ENCODE peak calls at places on chromosomes 13 and 19, in nine cellular contexts. R is ascending aorta, M is lower lobe of right lung, I is HepG2, P is colonic mucosa, B is pancreas, W is WERI-Rb-1, Y is body of pancreas, V is left ventricle myocardium inferior. C is an unnamed sample.

GRCh38 chr19:6378036-6378435 is 2.3 kb upstream of the PSPN start:
- DNase-seq in R (no peak), M (no peak), I (no peak), P (no peak), B (no peak), W (no peak), Y (no peak), V (no peak), C (no peak)

GRCh38 chr19:3722443-3723109 is 14.4 kb downstream of the TJP3 start:
- DNase-seq in R (no peak), M (peak; percentile 60), I (no peak), P (peak; percentile 84), B (peak; percentile 82), W (peak; percentile 68), Y (peak; percentile 88), V (no peak), C (no peak)

GRCh38 chr19:11767633-11768133 is 883 bp downstream of the ZNF441 start:
- DNase-seq in R (peak; percentile 66), M (peak; percentile 72), I (peak; percentile 72), P (peak; percentile 73), B (peak; percentile 65), W (peak; percentile 34), Y (peak; percentile 69), V (peak; percentile 17), C (peak; percentile 22)

GRCh38 chr19:47802521-47803043 is 1.8 kb downstream of the TPRX1 start:
- DNase-seq in R (no peak), M (no peak), I (no peak), P (no peak), B (no peak), W (no peak), Y (no peak), V (no peak), C (no peak)

GRCh38 chr19:37907735-37908066 is 693 bp downstream of the SIPA1L3 start:
- DNase-seq in R (no peak), M (no peak), I (no peak), P (no peak), B (no peak), W (no peak), Y (no peak), V (no peak), C (no peak)

GRCh38 chr19:11195169-11195568 is 2.2 kb downstream of the KANK2 start:
- DNase-seq in R (no peak), M (no peak), I (no peak), P (no peak), B (no peak), W (no peak), Y (no peak), V (peak; percentile 51), C (no peak)

GRCh38 chr13:98571955-98572662 is 4.8 kb downstream of the STK24 start:
- DNase-seq in R (no peak), M (no peak), I (peak; percentile 39), P (peak; percentile 56), B (no peak), W (no peak), Y (no peak), V (no peak), C (no peak)

GRCh38 chr13:39892731-39893293 is 237.3 kb downstream of the COG6 start:
- DNase-seq in R (no peak), M (no peak), I (no peak), P (no peak), B (no peak), W (no peak), Y (no peak), V (peak; percentile 33), C (no peak)

GRCh38 chr13:39106216-39106995 is 68.2 kb downstream of the NHLRC3 start:
- DNase-seq in R (no peak), M (no peak), I (peak; percentile 4), P (peak; percentile 39), B (no peak), W (no peak), Y (no peak), V (no peak), C (no peak)

GRCh38 chr13:107721436-107721835 is 493.9 kb downstream of the LIG4 start:
- DNase-seq in R (no peak), M (no peak), I (no peak), P (no peak), B (no peak), W (peak; percentile 50), Y (no peak), V (no peak), C (no peak)

GRCh38 chr19:35124098-35125060 is 8.8 kb downstream of the FXYD3 start:
- DNase-seq in R (peak; percentile 96), M (peak; percentile 92), I (no peak), P (peak; percentile 97), B (peak; percentile 94), W (no peak), Y (peak; percentile 98), V (peak; percentile 93), C (peak; percentile 39)
- H3K4me3 ChIP-seq in R (peak overlapping the region; percentile 56), M (peak overlapping the region; percentile 57), I (no peak overlapping the region), P (peak overlapping the region; percentile 14), B (peak overlapping the region; percentile 39), W (no peak overlapping the region), Y (no peak overlapping the region), V (peak overlapping the region; percentile 79), C (peak overlapping the region; percentile 33)

GRCh38 chr19:1149259-1150045 is 24.6 kb downstream of the SBNO2 start:
- DNase-seq in R (no peak), M (no peak), I (no peak), P (no peak), B (no peak), W (no peak), Y (no peak), V (no peak), C (no peak)

GRCh38 chr19:1153891-1154730 is 20.0 kb downstream of the SBNO2 start:
- DNase-seq in R (no peak), M (no peak), I (no peak), P (no peak), B (no peak), W (no peak), Y (no peak), V (no peak), C (no peak)

GRCh38 chr19:1150333-1151036 is 23.6 kb downstream of the SBNO2 start:
- DNase-seq in R (no peak), M (no peak), I (no peak), P (no peak), B (no peak), W (no peak), Y (no peak), V (no peak), C (no peak)

GRCh38 chr19:1151917-1152601 is 22.0 kb downstream of the SBNO2 start:
- DNase-seq in R (peak; percentile 88), M (no peak), I (no peak), P (no peak), B (no peak), W (no peak), Y (no peak), V (peak; percentile 52), C (no peak)

DNA sequence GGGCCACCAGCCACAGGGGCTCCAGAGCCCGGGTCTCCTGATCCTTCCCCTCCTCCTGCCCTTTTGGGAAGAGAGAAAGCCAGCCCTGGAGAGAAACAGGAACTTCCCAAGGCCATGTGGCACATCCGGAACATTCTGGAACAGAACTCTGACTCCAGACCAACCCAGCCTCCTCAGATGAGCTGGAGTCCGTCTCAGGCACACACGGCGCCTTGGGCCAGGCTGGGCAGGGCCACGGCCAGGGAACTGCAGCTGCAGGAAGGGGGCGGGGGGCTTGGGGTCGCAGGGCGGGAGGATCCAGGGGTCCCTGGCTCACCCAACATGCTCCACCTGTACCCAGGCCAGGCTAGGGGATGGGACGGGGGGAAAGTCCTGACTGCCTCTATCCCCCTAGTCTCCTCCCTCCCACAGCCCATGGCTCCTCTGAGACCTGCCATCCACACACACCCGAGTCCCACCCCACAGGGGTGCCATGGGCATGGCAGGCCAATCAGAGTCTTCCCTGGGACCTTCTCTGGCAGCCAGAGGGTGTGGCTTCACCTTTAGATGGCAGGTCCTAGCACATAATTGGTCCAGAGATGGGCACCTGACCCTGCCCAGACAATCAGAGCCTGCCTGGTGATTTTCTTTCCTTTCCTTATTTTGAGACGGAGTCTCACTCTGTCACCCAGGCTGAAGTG is 22.9 kb downstream of the SBNO2 start:
- DNase-seq in R (no peak), M (no peak), I (no peak), P (no peak), B (no peak), W (no peak), Y (no peak), V (no peak), C (no peak)
- H3K27ac ChIP-seq in R (peak overlapping the region; percentile 78), M (peak overlapping the region; percentile 75), I (no peak overlapping the region), P (no peak overlapping the region), B (no peak overlapping the region), W (no peak overlapping the region), Y (peak overlapping the region; percentile 61), V (peak overlapping the region; percentile 83), C (no peak overlapping the region)

GRCh38 chr13:33277946-33278345 is 7.6 kb downstream of the STARD13 start:
- DNase-seq in R (no peak), M (no peak), I (no peak), P (no peak), B (no peak), W (no peak), Y (no peak), V (no peak), C (no peak)
- TF ChIP-seq CTCF in R (no peak), M (no peak), I (no peak), P (no peak), B (no peak), W (no peak), Y (no peak), V (no peak), C (no peak)

GRCh38 chr13:24233351-24233901 is 72.9 kb downstream of the SPATA13 start:
- DNase-seq in R (no peak), M (no peak), I (no peak), P (no peak), B (no peak), W (no peak), Y (no peak), V (no peak), C (no peak)
- H3K4me3 ChIP-seq in R (no peak overlapping the region), M (no peak overlapping the region), I (no peak overlapping the region), P (no peak overlapping the region), B (no peak overlapping the region), W (no peak overlapping the region), Y (no peak overlapping the region), V (no peak overlapping the region), C (no peak overlapping the region)

GRCh38 chr13:75762066-75762937 is 126.2 kb downstream of the LMO7 start:
- DNase-seq in R (no peak), M (no peak), I (peak; percentile 15), P (peak; percentile 36), B (no peak), W (no peak), Y (peak; percentile 19), V (no peak), C (no peak)

GRCh38 chr13:75764251-75764650 is 128.1 kb downstream of the LMO7 start:
- DNase-seq in R (no peak), M (no peak), I (no peak), P (no peak), B (no peak), W (no peak), Y (no peak), V (no peak), C (no peak)

GRCh38 chr13:75762967-75763366 is 126.8 kb downstream of the LMO7 start:
- DNase-seq in R (no peak), M (no peak), I (peak; percentile 26), P (no peak), B (no peak), W (no peak), Y (no peak), V (no peak), C (no peak)

GRCh38 chr13:75761373-75761772 is 125.2 kb downstream of the LMO7 start:
- DNase-seq in R (no peak), M (no peak), I (no peak), P (no peak), B (no peak), W (no peak), Y (no peak), V (no peak), C (no peak)

GRCh38 chr13:75763511-75763910 is 127.4 kb downstream of the LMO7 start:
- DNase-seq in R (no peak), M (no peak), I (peak; percentile 24), P (no peak), B (no peak), W (no peak), Y (no peak), V (no peak), C (no peak)
- H3K27ac ChIP-seq in R (peak overlapping the region; percentile 77), M (peak overlapping the region; percentile 88), I (peak overlapping the region; percentile 12), P (peak overlapping the region; percentile 80), B (no peak overlapping the region), W (no peak overlapping the region), Y (no peak overlapping the region), V (peak overlapping the region; percentile 78), C (no peak overlapping the region)

C was measured in HL-60.